ENCODE peak calls at places on chromosomes 1 and 21, in seven cellular contexts. S is brain microvascular endothelial cell, L is psoas muscle, M is osteoblast, V is ascending aorta, X is HL-60, K is cardiac muscle cell. C is an unnamed sample.

GRCh38 chr1:159008744-159009188 is 941 bp upstream of the IFI16 start:
- DNase-seq in S (no peak), L (no peak), M (no peak), V (no peak), X (peak), K (peak), C (no peak)

GRCh38 chr1:54120698-54121481 is 31.9 kb downstream of the CDCP2 start:
- DNase-seq in S (no peak), L (no peak), M (peak), V (no peak), X (no peak), K (no peak), C (no peak)

GRCh38 chr1:239884776-239885175 is 206.9 kb upstream of the FMN2 start:
- DNase-seq in S (no peak), L (no peak), M (no peak), V (no peak), X (no peak), K (no peak), C (no peak)

GRCh38 chr1:202145325-202146140 is 996 bp upstream of the ARL8A start:
- DNase-seq in S (no peak), L (no peak), M (peak), V (no peak), X (peak), K (no peak), C (no peak)

GRCh38 chr21:43196789-43197188 is 28.0 kb downstream of the CRYAA start:
- DNase-seq in S (no peak), L (no peak), M (no peak), V (peak), X (no peak), K (peak), C (no peak)

GRCh38 chr1:59116920-59117542 is 179.9 kb upstream of the FGGY start:
- DNase-seq in S (peak), L (peak), M (peak), V (no peak), X (no peak), K (peak), C (no peak)

GRCh38 chr1:234745844-234746797 is 136.1 kb upstream of the IRF2BP2 start:
- DNase-seq in S (peak), L (no peak), M (no peak), V (no peak), X (no peak), K (peak), C (no peak)

GRCh38 chr1:51365774-51366173 is 35.4 kb upstream of the TTC39A start:
- DNase-seq in S (no peak), L (no peak), M (no peak), V (no peak), X (no peak), K (no peak), C (no peak)

GRCh38 chr21:32682696-32683474 is 44.9 kb downstream of the SYNJ1 start:
- DNase-seq in S (no peak), L (no peak), M (no peak), V (no peak), X (no peak), K (no peak), C (no peak)

GRCh38 chr1:59043796-59044195 is 253.1 kb upstream of the FGGY start:
- DNase-seq in S (peak), L (peak), M (peak), V (no peak), X (no peak), K (peak), C (peak)

GRCh38 chr1:15341228-15341627 is 68.5 kb upstream of the EFHD2 start:
- DNase-seq in S (no peak), L (no peak), M (no peak), V (no peak), X (no peak), K (no peak), C (no peak)

GRCh38 chr1:230976825-230977747 is 1.6 kb downstream of the TTC13 start:
- DNase-seq in S (no peak), L (no peak), M (no peak), V (no peak), X (peak), K (no peak), C (no peak)

GRCh38 chr1:64906447-64906846 is 59.9 kb downstream of the JAK1 start:
- DNase-seq in S (no peak), L (no peak), M (no peak), V (no peak), X (no peak), K (no peak), C (no peak)

GRCh38 chr1:10561497-10561896 is 86.7 kb downstream of the PEX14 start:
- DNase-seq in S (no peak), L (no peak), M (no peak), V (no peak), X (no peak), K (peak), C (no peak)

GRCh38 chr1:62613890-62614289 is 16.6 kb downstream of the ANGPTL3 start:
- DNase-seq in S (no peak), L (no peak), M (peak), V (no peak), X (no peak), K (peak), C (no peak)

GRCh38 chr1:69572921-69573320 is 5.2 kb downstream of the LRRC7 start:
- DNase-seq in S (no peak), L (no peak), M (no peak), V (no peak), X (no peak), K (peak), C (no peak)

GRCh38 chr1:20429296-20429695 is 56.7 kb downstream of the CAMK2N1 start:
- DNase-seq in S (no peak), L (no peak), M (no peak), V (no peak), X (no peak), K (no peak), C (no peak)

GRCh38 chr1:47578026-47578861 is 140.4 kb downstream of the FOXD2 start:
- DNase-seq in S (no peak), L (no peak), M (peak), V (no peak), X (no peak), K (no peak), C (no peak)

GRCh38 chr21:35932232-35932911 is 128.0 kb downstream of the SETD4 start:
- DNase-seq in S (peak), L (peak), M (peak), V (peak), X (peak), K (peak), C (peak)

GRCh38 chr21:32861871-32862270 is 90.3 kb upstream of the PAXBP1 start:
- DNase-seq in S (no peak), L (no peak), M (no peak), V (no peak), X (peak), K (peak), C (peak)

GRCh38 chr21:21373969-21374368 is 375.8 kb downstream of the NCAM2 start:
- DNase-seq in S (no peak), L (no peak), M (no peak), V (no peak), X (no peak), K (peak), C (no peak)

GRCh38 chr1:54334996-54335395 is 71.2 kb downstream of the SSBP3 start:
- DNase-seq in S (peak), L (peak), M (peak), V (no peak), X (no peak), K (no peak), C (peak)

GRCh38 chr1:178055779-178056471 is 38.0 kb upstream of the RASAL2 start:
- DNase-seq in S (peak), L (no peak), M (no peak), V (no peak), X (peak), K (peak), C (no peak)

GRCh38 chr1:202952818-202953217 is 5.3 kb downstream of the ADIPOR1 start:
- DNase-seq in S (peak), L (no peak), M (peak), V (peak), X (peak), K (peak), C (no peak)

GRCh38 chr1:37020653-37021277 is 13.6 kb downstream of the GRIK3 start:
- DNase-seq in S (no peak), L (no peak), M (no peak), V (no peak), X (peak), K (no peak), C (no peak)

GRCh38 chr1:183079697-183080096 is 56.5 kb downstream of the LAMC1 start:
- DNase-seq in S (no peak), L (no peak), M (no peak), V (no peak), X (no peak), K (no peak), C (no peak)

GRCh38 chr1:80050085-80050484 is 1043.6 kb upstream of the ADGRL4 start:
- DNase-seq in S (no peak), L (no peak), M (no peak), V (no peak), X (no peak), K (no peak), C (no peak)

GRCh38 chr21:38140192-38140905 is 116.4 kb upstream of the KCNJ15 start:
- DNase-seq in S (peak), L (peak), M (no peak), V (no peak), X (no peak), K (peak), C (no peak)

GRCh38 chr1:66330711-66331110 is 203.2 kb upstream of the SGIP1 start:
- DNase-seq in S (no peak), L (no peak), M (no peak), V (no peak), X (peak), K (peak), C (peak)

GRCh38 chr1:167770127-167770526 is 48.3 kb downstream of the MPZL1 start:
- DNase-seq in S (no peak), L (no peak), M (no peak), V (no peak), X (no peak), K (no peak), C (no peak)

GRCh38 chr1:186420311-186420710 is 40.6 kb downstream of the PDC start:
- DNase-seq in S (no peak), L (no peak), M (no peak), V (no peak), X (no peak), K (no peak), C (no peak)

GRCh38 chr1:198780376-198780775 is 141.5 kb downstream of the PTPRC start:
- DNase-seq in S (no peak), L (no peak), M (no peak), V (no peak), X (no peak), K (no peak), C (no peak)

GRCh38 chr1:163320891-163321290 is 863 bp upstream of the NUF2 start:
- DNase-seq in S (no peak), L (no peak), M (no peak), V (no peak), X (no peak), K (no peak), C (no peak)

GRCh38 chr21:42815217-42815616 is 64.1 kb downstream of the WDR4 start:
- DNase-seq in S (no peak), L (no peak), M (no peak), V (no peak), X (no peak), K (no peak), C (no peak)

GRCh38 chr1:39987869-39988268 is 32.9 kb downstream of the MFSD2A start:
- DNase-seq in S (no peak), L (no peak), M (no peak), V (no peak), X (no peak), K (no peak), C (no peak)

GRCh38 chr1:180912801-180913616 is at the start of gene KIAA1614:
- DNase-seq in S (no peak), L (peak), M (peak), V (peak), X (peak), K (peak), C (no peak)

GRCh38 chr1:192905049-192905448 is 96.2 kb downstream of the RGS2 start:
- DNase-seq in S (no peak), L (no peak), M (no peak), V (no peak), X (no peak), K (peak), C (no peak)

GRCh38 chr21:42532466-42533181 is 19.0 kb downstream of the SLC37A1 start:
- DNase-seq in S (no peak), L (peak), M (no peak), V (peak), X (no peak), K (no peak), C (no peak)

GRCh38 chr1:28750330-28750729 is 13.6 kb downstream of the YTHDF2 start:
- DNase-seq in S (no peak), L (no peak), M (no peak), V (no peak), X (no peak), K (no peak), C (no peak)
- H3K27ac ChIP-seq in S (no peak), L (no peak), M (no peak), V (no peak), X (no peak), K (peak), C (no peak)

GRCh38 chr1:173508541-173508940 is 31.4 kb downstream of the PRDX6 start:
- DNase-seq in S (no peak), L (no peak), M (no peak), V (no peak), X (no peak), K (no peak), C (no peak)

GRCh38 chr1:173505401-173505800 is 28.3 kb downstream of the PRDX6 start:
- DNase-seq in S (no peak), L (no peak), M (no peak), V (no peak), X (no peak), K (no peak), C (no peak)

GRCh38 chr1:173507847-173508209 is 30.7 kb downstream of the PRDX6 start:
- DNase-seq in S (no peak), L (no peak), M (peak), V (no peak), X (no peak), K (no peak), C (no peak)

GRCh38 chr1:173506437-173506836 is 29.3 kb downstream of the PRDX6 start:
- DNase-seq in S (no peak), L (no peak), M (no peak), V (no peak), X (no peak), K (no peak), C (no peak)

GRCh38 chr1:173507205-173507846 is 30.2 kb downstream of the PRDX6 start:
- DNase-seq in S (peak), L (no peak), M (peak), V (no peak), X (no peak), K (peak), C (peak)
- H3K4me3 ChIP-seq in S (no peak), L (no peak), M (no peak), V (no peak), X (no peak), K (no peak), C (no peak)

GRCh38 chr1:26542781-26543443 is 13.4 kb downstream of the RPS6KA1 start:
- DNase-seq in S (no peak), L (no peak), M (peak), V (no peak), X (peak), K (no peak), C (no peak)
- H3K27ac ChIP-seq in S (no peak), L (peak), M (no peak), V (peak), X (peak), K (no peak), C (peak)

DNA sequence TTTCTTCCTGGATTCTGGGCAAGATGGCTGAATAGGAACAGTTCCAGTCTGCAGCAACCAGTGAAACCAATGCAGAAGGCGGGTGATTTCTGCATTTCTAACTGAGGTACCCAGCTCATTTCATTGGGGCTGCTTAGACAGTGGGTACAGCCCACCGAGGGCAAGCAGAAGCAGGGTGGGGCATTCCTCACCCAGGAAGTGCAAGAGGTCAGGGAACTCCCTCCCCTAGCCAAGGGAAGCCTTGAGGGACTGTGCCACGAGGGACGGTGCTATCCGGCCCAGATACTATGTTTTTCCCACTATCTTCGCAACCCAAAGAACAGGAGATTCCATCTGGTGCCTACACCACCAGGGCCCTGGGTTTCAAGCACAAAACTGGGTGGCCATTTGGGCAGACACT is 121.0 kb downstream of the VAV3 start:
- DNase-seq in S (no peak), L (no peak), M (no peak), V (no peak), X (no peak), K (no peak), C (no peak)
- H3K4me3 ChIP-seq in S (no peak), L (no peak), M (no peak), V (no peak), X (no peak), K (no peak), C (no peak)

DNA sequence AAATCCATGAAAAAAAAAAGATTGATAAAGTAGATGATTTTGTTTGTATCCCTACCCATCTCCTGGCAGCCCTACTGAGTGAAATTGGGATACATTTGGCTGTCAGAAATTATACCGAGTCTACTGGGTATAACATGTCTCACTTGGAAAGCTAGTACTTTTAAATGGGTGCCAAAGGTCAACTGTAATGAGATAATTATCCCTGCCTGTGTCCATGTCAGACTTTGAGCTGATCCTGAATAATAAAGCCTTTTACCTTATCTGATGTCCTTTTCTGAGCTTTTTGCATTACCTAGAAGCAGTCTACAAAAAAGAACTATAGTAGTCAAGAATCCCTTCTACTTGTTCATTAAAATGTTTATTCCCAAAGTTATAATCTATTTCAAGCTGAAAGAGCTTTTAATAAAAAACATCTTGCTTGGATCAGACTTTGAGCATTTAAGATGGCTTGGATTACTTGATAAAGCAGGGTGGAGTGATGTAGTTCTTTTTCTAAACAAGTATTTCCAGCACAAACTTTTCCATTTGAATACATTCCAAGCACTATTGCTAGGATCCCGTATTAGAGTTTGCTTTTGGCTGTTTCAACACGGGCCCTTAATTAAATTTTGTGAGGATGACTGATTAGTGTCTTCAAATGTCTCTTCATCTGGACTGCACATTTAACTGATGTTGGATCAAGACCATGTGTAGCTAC is 69.2 kb downstream of the DTL start:
- DNase-seq in S (no peak), L (no peak), M (no peak), V (no peak), X (no peak), K (no peak), C (no peak)
- H3K27ac ChIP-seq in S (no peak), L (no peak), M (no peak), V (peak), X (no peak), K (no peak), C (no peak)

DNA sequence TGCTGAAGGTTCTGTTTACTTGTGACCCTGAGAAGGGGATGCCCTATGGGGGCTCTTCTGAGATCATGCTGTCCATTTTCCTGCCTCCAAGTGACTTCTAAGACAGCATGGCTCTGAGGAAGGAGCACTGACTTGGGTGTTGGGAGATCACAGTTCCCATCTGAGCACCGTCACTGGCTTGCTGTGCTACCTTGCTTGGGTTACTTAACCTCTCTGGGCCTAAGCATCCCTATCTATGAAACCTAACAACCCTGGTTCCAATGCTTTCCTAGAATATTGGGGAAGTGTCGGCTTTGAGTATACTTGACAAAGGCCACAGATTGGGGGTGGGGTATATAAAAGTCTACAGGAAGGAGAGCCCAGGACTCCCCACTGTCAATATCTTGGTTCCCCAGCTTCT is 6.2 kb downstream of the TNFRSF1B start:
- DNase-seq in S (no peak), L (no peak), M (peak), V (no peak), X (no peak), K (no peak), C (no peak)
- H3K4me3 ChIP-seq in S (no peak), L (no peak), M (no peak), V (no peak), X (no peak), K (no peak), C (no peak)

GRCh38 chr1:11807087-11807486 is 1.1 kb downstream of the CLCN6 start:
- DNase-seq in S (no peak), L (no peak), M (no peak), V (no peak), X (no peak), K (no peak), C (no peak)

GRCh38 chr1:11804666-11805453 is 904 bp downstream of the MTHFR start:
- DNase-seq in S (peak), L (peak), M (no peak), V (peak), X (peak), K (peak), C (no peak)

GRCh38 chr1:11802973-11803885 is 2.5 kb downstream of the MTHFR start:
- DNase-seq in S (peak), L (peak), M (peak), V (peak), X (peak), K (peak), C (peak)

GRCh38 chr1:11805454-11806306 is at the start of the genes CLCN6 and MTHFR:
- DNase-seq in S (peak), L (peak), M (peak), V (peak), X (peak), K (peak), C (peak)

GRCh38 chr1:11806307-11806936 is 431 bp downstream of the CLCN6 start:
- DNase-seq in S (peak), L (no peak), M (no peak), V (no peak), X (peak), K (peak), C (no peak)
- H3K27ac ChIP-seq in S (peak), L (peak), M (peak), V (peak), X (peak), K (peak), C (peak)

DNA sequence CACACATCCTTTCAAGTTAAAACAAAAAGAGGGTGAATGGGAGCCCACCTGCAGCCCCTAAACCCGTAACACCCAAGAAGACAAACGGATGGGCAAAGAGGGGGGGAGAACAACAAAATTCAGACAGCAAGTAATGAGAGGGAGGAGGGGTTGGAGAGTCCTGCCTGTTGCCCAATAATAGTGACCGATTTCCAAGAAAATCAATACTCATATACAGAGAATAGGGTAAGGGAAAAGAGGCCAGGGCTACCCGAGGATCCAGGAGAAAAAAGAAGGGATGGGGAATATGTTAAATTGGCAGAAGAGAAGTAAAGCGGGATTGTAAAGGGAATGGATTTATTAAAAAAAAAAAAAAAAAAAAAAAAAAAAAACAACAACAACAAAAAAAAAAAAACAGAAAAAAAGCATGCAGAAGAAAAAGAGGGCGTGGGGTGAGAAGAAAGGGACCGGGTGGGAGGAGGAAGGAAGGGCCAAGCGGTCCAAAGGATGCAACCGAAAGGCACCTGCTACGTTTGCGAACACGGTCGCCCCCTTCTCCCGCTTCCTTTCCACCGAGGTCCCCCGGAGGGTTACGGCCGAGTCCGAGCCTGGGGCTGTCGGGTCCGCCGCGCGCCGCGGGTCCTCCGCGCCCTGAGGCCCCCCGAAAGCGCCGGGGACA is 930 bp downstream of the SLC30A10 start:
- DNase-seq in S (no peak), L (no peak), M (no peak), V (no peak), X (no peak), K (no peak), C (no peak)
- H3K4me3 ChIP-seq in S (peak), L (peak), M (peak), V (peak), X (peak), K (peak), C (peak)

GRCh38 chr1:204319462-204319861 is 40.3 kb downstream of the PLEKHA6 start:
- DNase-seq in S (peak), L (no peak), M (no peak), V (no peak), X (no peak), K (peak), C (peak)
- H3K27ac ChIP-seq in S (no peak), L (no peak), M (peak), V (no peak), X (no peak), K (no peak), C (peak)